ENCODE peak calls at places on chromosomes 13 and 19, in six cellular contexts. X is IMR-90, C is GM12878, A is K562, J is H1, Y is HCT116. T is an unnamed sample.

GRCh38 chr19:51123381-51124186 is 1.1 kb upstream of the SIGLEC9 start:
- DNase-seq in X (no peak), C (no peak), A (no peak), J (no peak), Y (no peak), T (no peak)

GRCh38 chr19:48739835-48740704 is at the start of gene RASIP1:
- DNase-seq in X (no peak), C (no peak), A (no peak), J (no peak), Y (no peak), T (no peak)

GRCh38 chr13:112916296-112916695 is 52.7 kb upstream of the MCF2L start:
- DNase-seq in X (no peak), C (no peak), A (no peak), J (no peak), Y (no peak), T (no peak)

GRCh38 chr19:38786572-38787265 is 2.3 kb upstream of the LGALS7B start:
- DNase-seq in X (no peak), C (no peak), A (no peak), J (no peak), Y (no peak), T (no peak)

GRCh38 chr13:20371825-20372224 is 139.7 kb upstream of the GJB6 start:
- DNase-seq in X (no peak), C (no peak), A (no peak), J (no peak), Y (no peak), T (no peak)

GRCh38 chr13:110424596-110425443 is 117.7 kb downstream of the COL4A2 start:
- DNase-seq in X (peak), C (no peak), A (no peak), J (no peak), Y (no peak), T (no peak)

GRCh38 chr19:33407140-33407551 is 33.6 kb downstream of the CEBPG start:
- DNase-seq in X (no peak), C (no peak), A (no peak), J (no peak), Y (no peak), T (no peak)

GRCh38 chr13:94112227-94112626 is 367.3 kb downstream of the DCT start:
- DNase-seq in X (peak), C (no peak), A (no peak), J (no peak), Y (no peak), T (no peak)

DNA sequence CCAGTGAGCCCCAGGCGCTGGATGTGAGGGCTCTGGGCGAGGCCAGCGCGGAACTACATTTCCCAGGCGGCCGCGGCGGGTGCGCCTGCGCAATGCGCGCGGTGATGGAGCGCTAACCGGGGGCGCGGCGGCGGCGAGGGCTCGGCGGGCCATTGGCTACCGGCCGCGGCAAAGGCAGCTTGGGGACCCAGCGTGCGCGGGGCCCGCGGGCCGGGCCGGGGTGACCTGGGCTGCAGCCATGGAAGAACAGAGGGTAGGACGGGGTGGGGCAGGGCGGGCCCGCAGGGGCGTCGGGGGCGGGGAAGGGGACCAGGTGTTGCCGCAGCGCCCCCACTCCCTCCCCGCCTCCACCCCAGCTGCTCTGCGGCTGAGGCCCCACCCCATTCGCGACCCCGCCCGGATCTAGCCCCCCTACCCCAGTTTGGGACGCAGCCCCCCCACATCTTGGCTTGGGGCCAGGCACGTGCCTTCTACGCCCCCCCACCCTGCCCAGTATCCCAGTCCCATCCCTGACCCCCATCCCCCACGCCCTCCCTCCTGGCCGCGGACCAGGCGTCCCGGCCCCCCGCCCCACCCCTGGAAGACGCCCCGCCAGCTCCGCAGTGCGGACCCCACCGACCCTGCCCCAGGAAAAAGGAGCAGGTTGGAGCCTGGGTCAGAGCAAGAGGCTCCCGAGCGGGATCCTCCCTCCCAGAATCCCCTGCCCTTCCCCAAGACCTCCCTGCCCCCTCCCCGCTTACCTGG is at the start of gene FSD1:
- DNase-seq in X (peak), C (no peak), A (peak), J (peak), Y (no peak), T (peak)
- TF ChIP-seq RAD21 in X (no peak), C (no peak), A (no peak), J (no peak), Y (no peak), T (no peak)

GRCh38 chr19:27775395-27775794 is 1437.6 kb downstream of the UQCRFS1 start:
- DNase-seq in X (no peak), C (no peak), A (peak), J (no peak), Y (no peak), T (no peak)
- TF ChIP-seq RAD21 in X (no peak), C (no peak), A (no peak), J (no peak), Y (no peak), T (no peak)

GRCh38 chr19:6161271-6161850 is 25.9 kb downstream of the ACSBG2 start:
- DNase-seq in X (no peak), C (peak), A (peak), J (no peak), Y (peak), T (no peak)
- TF ChIP-seq RAD21 in X (no peak), C (no peak), A (no peak), J (no peak), Y (no peak), T (no peak)

GRCh38 chr19:30741539-30741938 is 369.4 kb downstream of the ZNF536 start:
- DNase-seq in X (no peak), C (no peak), A (no peak), J (no peak), Y (no peak), T (no peak)

GRCh38 chr19:30743702-30744101 is 371.5 kb downstream of the ZNF536 start:
- DNase-seq in X (no peak), C (no peak), A (no peak), J (peak), Y (no peak), T (no peak)

GRCh38 chr19:30744741-30745475 is 372.7 kb downstream of the ZNF536 start:
- DNase-seq in X (no peak), C (no peak), A (no peak), J (peak), Y (no peak), T (no peak)

GRCh38 chr19:30742539-30742938 is 370.4 kb downstream of the ZNF536 start:
- DNase-seq in X (no peak), C (no peak), A (no peak), J (no peak), Y (no peak), T (no peak)

GRCh38 chr19:30742981-30743380 is 370.8 kb downstream of the ZNF536 start:
- DNase-seq in X (no peak), C (no peak), A (no peak), J (peak), Y (no peak), T (no peak)
- TF ChIP-seq RAD21 in X (no peak), C (no peak), A (no peak), J (no peak), Y (no peak), T (no peak)